ENCODE peak calls at places on chromosome 4, in eight cellular contexts. I is neural progenitor cell, G is fibroblast of lung, J is GM23248, T is K562, H is HCT116, P is mesenchymal stem cell, W is PC-3. Y is an unnamed sample.
A peak's percentile ranks its signal among the peaks of the same experiment; 100 is the strongest.

GRCh38 chr4:98626350-98626749 is 32.1 kb downstream of the TSPAN5 start:
- DNase-seq in I (no peak), G (peak; percentile 97), J (peak; percentile 93), T (no peak), H (peak; percentile 92), P (peak; percentile 76), W (peak; percentile 89), Y (peak; percentile 84)

GRCh38 chr4:183499389-183499788 is 5.5 kb upstream of the ING2 start:
- DNase-seq in I (no peak), G (no peak), J (no peak), T (no peak), H (no peak), P (no peak), W (no peak), Y (no peak)

GRCh38 chr4:1842993-1843448 is 12.9 kb downstream of the LETM1 start:
- DNase-seq in I (no peak), G (peak; percentile 93), J (peak; percentile 95), T (peak; percentile 8), H (no peak), P (peak; percentile 85), W (peak; percentile 47), Y (no peak)

GRCh38 chr4:167233523-167234387 is 539 bp downstream of the SPOCK3 start:
- DNase-seq in I (peak; percentile 52), G (peak; percentile 39), J (peak; percentile 7), T (no peak), H (no peak), P (peak; percentile 26), W (peak; percentile 26), Y (peak; percentile 69)

GRCh38 chr4:137861682-137862081 is 329.4 kb upstream of the PCDH18 start:
- DNase-seq in I (peak; percentile 16), G (no peak), J (peak; percentile 63), T (no peak), H (no peak), P (peak; percentile 24), W (peak; percentile 25), Y (no peak)

GRCh38 chr4:89294583-89295244 is 12.9 kb downstream of the GPRIN3 start:
- DNase-seq in I (no peak), G (no peak), J (no peak), T (no peak), H (no peak), P (peak; percentile 33), W (no peak), Y (no peak)

GRCh38 chr4:2441393-2442174 is 22.8 kb downstream of the CFAP99 start:
- DNase-seq in I (peak; percentile 81), G (peak; percentile 42), J (peak; percentile 73), T (peak; percentile 96), H (peak; percentile 85), P (peak; percentile 57), W (peak; percentile 70), Y (peak; percentile 96)

GRCh38 chr4:10684631-10685030 is at the start of gene CLNK:
- DNase-seq in I (no peak), G (no peak), J (no peak), T (no peak), H (no peak), P (no peak), W (no peak), Y (no peak)

GRCh38 chr4:24794111-24794860 is 1.1 kb upstream of the SOD3 start:
- DNase-seq in I (no peak), G (peak; percentile 86), J (peak; percentile 78), T (no peak), H (no peak), P (peak; percentile 69), W (peak; percentile 26), Y (peak; percentile 64)

GRCh38 chr4:98745372-98745771 is 87.0 kb upstream of the TSPAN5 start:
- DNase-seq in I (no peak), G (no peak), J (peak; percentile 67), T (no peak), H (no peak), P (peak; percentile 12), W (peak; percentile 28), Y (no peak)

GRCh38 chr4:37439809-37440518 is 195.4 kb downstream of the NWD2 start:
- DNase-seq in I (no peak), G (no peak), J (no peak), T (no peak), H (no peak), P (no peak), W (no peak), Y (no peak)

GRCh38 chr4:2829933-2830451 is 13.7 kb upstream of the ADD1 start:
- DNase-seq in I (no peak), G (peak; percentile 50), J (no peak), T (no peak), H (no peak), P (no peak), W (no peak), Y (no peak)

GRCh38 chr4:136457577-136457976 is 1074.7 kb downstream of the PCDH18 start:
- DNase-seq in I (no peak), G (no peak), J (no peak), T (no peak), H (no peak), P (no peak), W (no peak), Y (no peak)

GRCh38 chr4:1602621-1603412 is 81.3 kb downstream of the FAM53A start:
- DNase-seq in I (no peak), G (no peak), J (no peak), T (no peak), H (no peak), P (no peak), W (no peak), Y (no peak)

GRCh38 chr4:55781809-55782208 is 37.8 kb upstream of the EXOC1L start:
- DNase-seq in I (no peak), G (no peak), J (no peak), T (no peak), H (no peak), P (no peak), W (no peak), Y (no peak)

GRCh38 chr4:183729430-183730328 is 70.6 kb downstream of the TRAPPC11 start:
- DNase-seq in I (no peak), G (peak; percentile 46), J (peak; percentile 79), T (no peak), H (no peak), P (peak; percentile 7), W (no peak), Y (no peak)

GRCh38 chr4:56051049-56051709 is 102.4 kb downstream of the CEP135 start:
- DNase-seq in I (no peak), G (no peak), J (no peak), T (no peak), H (no peak), P (no peak), W (no peak), Y (no peak)

GRCh38 chr4:117983541-117984451 is 50.5 kb upstream of the NDST3 start:
- DNase-seq in I (no peak), G (peak; percentile 72), J (no peak), T (no peak), H (no peak), P (peak; percentile 84), W (no peak), Y (no peak)

DNA sequence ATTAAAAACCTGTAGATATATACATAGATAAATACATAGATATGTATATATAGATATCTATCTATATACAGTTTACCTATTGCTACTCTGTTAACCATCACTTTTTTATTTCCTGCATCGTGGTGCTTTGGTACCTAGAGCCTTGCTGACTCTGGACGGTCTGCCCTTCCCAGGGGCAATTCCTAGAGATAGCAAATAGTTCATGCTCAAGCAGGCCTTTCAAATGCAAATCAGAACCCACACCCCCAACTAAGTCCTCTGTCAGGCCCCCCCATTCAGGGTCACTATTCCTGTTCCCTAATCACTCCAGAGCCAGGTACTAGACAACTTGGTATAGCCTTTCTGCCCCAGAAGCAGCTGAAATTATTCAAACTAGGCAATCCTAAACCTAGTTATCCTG is 273.5 kb upstream of the ADGRL3 start:
- DNase-seq in I (no peak), G (no peak), J (no peak), T (no peak), H (no peak), P (no peak), W (no peak), Y (no peak)
- H3K9ac ChIP-seq in I (no peak overlapping the region), G (no peak overlapping the region), J (no peak overlapping the region), T (no peak overlapping the region), H (no peak overlapping the region), P (no peak overlapping the region), W (no peak overlapping the region), Y (no peak overlapping the region)

GRCh38 chr4:74446896-74447295 is 2.0 kb downstream of the AREG start:
- DNase-seq in I (no peak), G (no peak), J (no peak), T (no peak), H (no peak), P (no peak), W (no peak), Y (no peak)
- H3K4me3 ChIP-seq in I (no peak overlapping the region), G (no peak overlapping the region), J (no peak overlapping the region), T (peak overlapping the region; percentile 11), H (peak overlapping the region; percentile 79), P (no peak overlapping the region), W (peak overlapping the region; percentile 76), Y (no peak overlapping the region)

DNA sequence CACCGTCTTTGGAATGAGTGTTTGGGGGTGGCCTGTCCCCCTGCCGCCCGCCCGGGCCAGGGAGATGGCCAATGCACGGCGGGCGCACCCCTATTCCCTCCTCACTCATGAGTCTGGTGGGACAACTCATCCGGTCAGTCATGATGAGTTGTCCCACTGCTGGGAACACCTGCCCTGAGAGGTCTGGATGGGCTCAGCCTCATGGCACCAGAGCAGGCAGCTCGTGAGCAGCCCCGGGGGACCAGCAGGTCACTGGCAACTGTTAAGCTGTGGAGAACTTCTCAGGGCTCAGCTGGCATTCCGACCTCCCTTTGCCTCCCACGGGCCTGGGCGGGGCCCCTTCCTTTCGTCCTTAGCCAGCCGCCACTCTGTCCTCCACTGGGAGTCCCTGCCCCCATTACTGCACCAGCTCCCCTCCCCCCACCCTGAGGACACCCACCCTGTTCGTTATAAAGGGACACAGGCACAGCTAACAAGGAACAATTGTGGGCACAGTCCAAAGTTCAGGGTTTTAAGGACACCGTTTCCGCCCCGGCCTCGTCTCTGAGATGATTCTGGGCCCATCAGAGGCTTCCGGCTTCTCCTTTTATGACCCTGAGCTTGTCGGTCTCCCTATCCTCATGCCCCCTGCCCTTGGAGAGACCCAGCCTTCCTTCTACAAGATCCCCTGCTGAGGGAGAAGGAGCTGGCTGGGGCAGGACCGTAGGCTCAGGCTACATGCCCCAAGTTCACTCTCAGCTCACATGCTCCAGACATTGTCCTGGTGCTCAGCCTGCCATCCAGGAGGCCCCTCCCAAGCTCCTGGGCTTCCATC is 14.6 kb upstream of the KIAA0232 start:
- DNase-seq in I (no peak), G (no peak), J (peak; percentile 18), T (no peak), H (no peak), P (no peak), W (no peak), Y (peak; percentile 50)
- H3K9ac ChIP-seq in I (no peak overlapping the region), G (no peak overlapping the region), J (peak overlapping the region; percentile 37), T (peak overlapping the region; percentile 86), H (peak overlapping the region; percentile 15), P (peak overlapping the region; percentile 31), W (no peak overlapping the region), Y (no peak overlapping the region)

DNA sequence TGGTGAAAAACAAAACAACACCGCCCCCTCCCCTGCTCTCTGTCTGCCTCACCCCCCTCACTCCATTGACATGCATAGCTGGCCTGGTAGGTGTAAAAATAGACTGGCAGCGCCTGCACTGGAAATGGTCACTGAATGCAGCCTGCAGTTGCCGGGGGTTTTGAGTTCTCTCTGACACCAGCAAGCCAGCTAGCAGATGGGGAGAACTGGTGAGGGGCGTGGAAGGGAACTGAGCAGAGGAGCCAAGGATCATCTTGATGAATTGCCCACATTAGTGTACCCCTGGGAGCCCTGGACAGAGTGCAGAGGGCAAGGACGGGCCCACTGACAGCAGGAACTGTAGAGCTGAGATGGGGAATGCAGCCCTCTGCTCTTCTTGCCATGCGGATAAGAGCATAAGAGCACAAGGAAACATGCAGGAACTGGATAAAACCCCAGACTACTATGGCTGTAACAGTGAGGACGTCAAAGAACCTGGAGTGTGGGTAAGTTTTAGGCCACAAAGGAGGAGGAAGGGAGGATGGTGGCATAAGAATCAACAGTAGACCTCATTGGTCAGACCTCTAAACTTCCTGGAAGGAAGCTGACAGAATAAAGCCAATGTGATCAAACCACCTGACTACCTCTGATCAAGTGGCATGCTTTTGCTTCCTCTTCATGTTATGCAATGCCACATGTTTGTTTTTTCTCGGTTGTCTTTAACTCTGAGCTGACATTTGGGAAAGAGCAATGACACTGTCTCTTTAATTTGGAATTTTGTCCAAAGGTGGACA is 96.3 kb downstream of the ANK2 start:
- DNase-seq in I (peak; percentile 64), G (no peak), J (peak; percentile 7), T (no peak), H (no peak), P (peak; percentile 17), W (no peak), Y (peak; percentile 89)
- H3K4me3 ChIP-seq in I (no peak overlapping the region), G (no peak overlapping the region), J (no peak overlapping the region), T (no peak overlapping the region), H (no peak overlapping the region), P (no peak overlapping the region), W (no peak overlapping the region), Y (no peak overlapping the region)

Y was measured in endodermal cell.